ENCODE peak calls at places on chromosomes 2 and 18, in six cellular contexts. One of them, this sample, is unnamed.

GRCh38 chr2:80364511-80365212 is 60.1 kb upstream of the LRRTM1 start:
- DNase-seq in dermis microvascular lymphatic vessel endothelial cell: no peak
- DNase-seq in heart left ventricle: no peak
- DNase-seq in astrocyte of the hippocampus: no peak
- DNase-seq in Calu3: no peak
- DNase-seq in right lobe of liver: no peak
- DNase-seq in this sample: no peak

GRCh38 chr2:64179582-64180321 is 35.5 kb upstream of the PELI1 start:
- DNase-seq in Calu3: no peak
- DNase-seq in heart left ventricle: no peak
- DNase-seq in dermis microvascular lymphatic vessel endothelial cell: peak
- DNase-seq in astrocyte of the hippocampus: no peak
- DNase-seq in right lobe of liver: no peak
- DNase-seq in this sample: no peak

GRCh38 chr2:74834806-74835755 is 1.2 kb downstream of the HK2 start:
- DNase-seq in dermis microvascular lymphatic vessel endothelial cell: peak
- DNase-seq in right lobe of liver: peak
- DNase-seq in heart left ventricle: peak
- DNase-seq in astrocyte of the hippocampus: peak
- DNase-seq in Calu3: peak
- DNase-seq in this sample: no peak

GRCh38 chr2:229273384-229274338 is 2.6 kb upstream of the PID1 start:
- DNase-seq in right lobe of liver: peak
- DNase-seq in dermis microvascular lymphatic vessel endothelial cell: peak
- DNase-seq in heart left ventricle: peak
- DNase-seq in Calu3: peak
- DNase-seq in astrocyte of the hippocampus: peak
- DNase-seq in this sample: peak

GRCh38 chr2:84459944-84460429 is 907 bp upstream of the SUCLG1 start:
- DNase-seq in right lobe of liver: no peak
- DNase-seq in Calu3: no peak
- DNase-seq in astrocyte of the hippocampus: no peak
- DNase-seq in heart left ventricle: no peak
- DNase-seq in dermis microvascular lymphatic vessel endothelial cell: no peak
- DNase-seq in this sample: no peak

GRCh38 chr2:113328043-113328442 is 49.3 kb upstream of the PAX8 start:
- DNase-seq in heart left ventricle: no peak
- DNase-seq in astrocyte of the hippocampus: no peak
- DNase-seq in Calu3: no peak
- DNase-seq in dermis microvascular lymphatic vessel endothelial cell: no peak
- DNase-seq in right lobe of liver: no peak
- DNase-seq in this sample: no peak

GRCh38 chr18:22871809-22872525 is 61.2 kb upstream of the RBBP8 start:
- DNase-seq in astrocyte of the hippocampus: peak
- DNase-seq in heart left ventricle: no peak
- DNase-seq in Calu3: peak
- DNase-seq in right lobe of liver: no peak
- DNase-seq in dermis microvascular lymphatic vessel endothelial cell: peak
- DNase-seq in this sample: no peak

GRCh38 chr2:222241054-222241453 is 57.7 kb downstream of the PAX3 start:
- DNase-seq in heart left ventricle: no peak
- DNase-seq in dermis microvascular lymphatic vessel endothelial cell: no peak
- DNase-seq in astrocyte of the hippocampus: no peak
- DNase-seq in Calu3: no peak
- DNase-seq in right lobe of liver: no peak
- DNase-seq in this sample: no peak

This sample was measured in pulmonary artery endothelial cell.